ENCODE peak calls at places on chromosomes 12 and 14, in eight cellular contexts. Z is A549, M is DND-41, L is AG10803, X is fibroblast of mammary gland, D is cardiac fibroblast, V is GM12865, R is OCI-LY7. Q is an unnamed sample.
A peak's percentile ranks its signal among the peaks of the same experiment; 100 is the strongest.

GRCh38 chr12:80710727-80711066 is 3.3 kb downstream of the MYF6 start:
- DNase-seq in L (no peak), R (no peak), M (no peak), Z (no peak), D (no peak), V (no peak), X (no peak), Q (no peak)

GRCh38 chr12:6843118-6843902 is 2.6 kb downstream of the GNB3 start:
- DNase-seq in Z (no peak), X (no peak), V (no peak), L (no peak), D (no peak), R (peak; percentile 68), M (no peak), Q (no peak)

GRCh38 chr14:92794547-92794941 is 439 bp downstream of the GOLGA5 start:
- DNase-seq in V (peak; percentile 24), L (peak; percentile 24), R (no peak), X (peak; percentile 20), D (peak; percentile 28), Z (no peak), M (peak; percentile 8), Q (peak; percentile 40)

GRCh38 chr12:122096591-122097149 is 18.1 kb downstream of the MLXIP start:
- DNase-seq in L (peak; percentile 79), M (no peak), X (peak; percentile 75), V (no peak), Z (no peak), R (no peak), D (peak; percentile 89), Q (peak; percentile 69)

GRCh38 chr14:103109789-103110415 is 13.4 kb upstream of the TNFAIP2 start:
- DNase-seq in V (no peak), D (peak; percentile 81), Z (no peak), M (no peak), R (no peak), L (peak; percentile 76), X (peak; percentile 81), Q (peak; percentile 79)

GRCh38 chr12:43072431-43072830 is 479.6 kb downstream of the ADAMTS20 start:
- DNase-seq in Z (no peak), L (no peak), M (no peak), V (no peak), R (no peak), D (no peak), X (no peak), Q (no peak)

GRCh38 chr14:55949708-55950107 is 168.5 kb upstream of the PELI2 start:
- DNase-seq in Z (no peak), L (no peak), X (no peak), M (no peak), D (no peak), R (no peak), V (no peak), Q (no peak)

GRCh38 chr12:19404232-19404880 is 34.9 kb upstream of the AEBP2 start:
- DNase-seq in V (no peak), M (peak; percentile 81), D (no peak), X (no peak), L (no peak), R (no peak), Z (no peak), Q (no peak)

GRCh38 chr12:33476058-33476457 is 36.4 kb upstream of the SYT10 start:
- DNase-seq in V (no peak), D (peak; percentile 27), R (no peak), X (peak; percentile 2), L (no peak), Z (no peak), M (no peak), Q (no peak)

GRCh38 chr12:47885566-47885965 is 19.2 kb downstream of the VDR start:
- DNase-seq in X (no peak), Z (no peak), V (no peak), M (no peak), D (no peak), R (no peak), L (no peak), Q (peak; percentile 34)

GRCh38 chr12:123107926-123108681 is 42.8 kb downstream of the PITPNM2 start:
- DNase-seq in D (no peak), L (no peak), Z (no peak), V (no peak), M (no peak), X (no peak), R (no peak), Q (no peak)
- TF ChIP-seq CTCF in D (no peak), L (no peak), Z (no peak), V (no peak), M (no peak), X (no peak), R (no peak), Q (no peak)

GRCh38 chr12:98399532-98399931 is 115.9 kb upstream of the TMPO start:
- DNase-seq in R (peak; percentile 45), X (peak; percentile 74), L (peak; percentile 59), Z (peak; percentile 65), M (peak; percentile 86), D (peak; percentile 80), V (peak; percentile 57), Q (peak; percentile 78)
- H3K4me3 ChIP-seq in R (no peak overlapping the region), X (no peak overlapping the region), L (no peak overlapping the region), Z (no peak overlapping the region), M (peak overlapping the region; percentile 7), D (no peak overlapping the region), V (no peak overlapping the region), Q (no peak overlapping the region)

DNA sequence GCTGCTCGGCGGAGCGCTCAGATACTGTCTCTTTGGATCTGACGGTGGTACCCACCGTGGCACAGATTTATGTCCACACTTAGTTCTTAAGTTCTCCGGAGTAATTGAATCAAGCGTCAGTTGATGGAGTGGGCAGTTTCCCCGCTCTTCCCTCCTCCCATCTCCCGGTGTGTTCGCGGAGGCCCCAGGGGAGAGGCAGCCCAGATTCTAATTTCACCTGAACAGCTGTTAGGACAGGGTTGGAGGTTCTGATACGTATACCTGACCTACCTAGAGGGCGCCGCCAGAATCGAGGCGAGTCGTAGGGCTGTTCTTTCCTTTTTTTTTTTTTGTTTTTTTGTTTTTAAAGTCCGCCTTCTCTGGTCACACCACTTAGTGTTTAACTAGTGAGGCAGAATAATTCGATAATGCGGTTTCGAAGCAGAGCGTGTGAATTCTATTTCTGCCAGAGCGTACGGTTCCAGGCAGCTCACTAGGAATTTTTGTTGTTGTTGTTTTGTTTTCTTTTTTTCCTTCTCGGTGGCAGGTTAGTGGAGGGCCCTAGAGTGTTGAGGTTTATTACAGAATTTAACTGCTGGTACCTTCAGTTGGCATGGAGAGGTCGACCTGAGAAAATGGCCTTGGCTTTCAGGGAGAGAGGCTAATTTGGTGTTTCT is 22.3 kb upstream of the GNS start:
- DNase-seq in M (no peak), D (no peak), X (no peak), Z (no peak), L (no peak), R (no peak), V (no peak), Q (no peak)
- TF ChIP-seq CTCF in M (no peak), D (no peak), X (no peak), Z (no peak), L (no peak), R (no peak), V (no peak), Q (no peak)

GRCh38 chr14:20327005-20327869 is 5.8 kb downstream of the CCNB1IP1 start:
- DNase-seq in R (peak; percentile 79), D (peak; percentile 84), V (peak; percentile 70), L (peak; percentile 68), X (peak; percentile 83), M (peak; percentile 20), Z (peak; percentile 55), Q (peak; percentile 76)
- H3K4me3 ChIP-seq in R (peak overlapping the region; percentile 13), D (no peak overlapping the region), V (no peak overlapping the region), L (no peak overlapping the region), X (no peak overlapping the region), M (no peak overlapping the region), Z (no peak overlapping the region), Q (no peak overlapping the region)